ENCODE peak calls at places on chromosomes 2 and 18, in eight cellular contexts. One of them, this sample, is unnamed.

GRCh38 chr2:70440621-70441020 is 113.0 kb downstream of the TGFA start:
- DNase-seq in SK-MEL-5: peak; percentile 69
- DNase-seq in stimulated activated CD4-positive, alpha-beta T cell treated with anti-CD3 and anti-CD28 coated beads, Interleukin-1b, Interleukin-23, amount 100 ng/mL, for 1 hour: no peak
- DNase-seq in A549: no peak
- DNase-seq in spleen: no peak
- DNase-seq in left ventricle myocardium superior: no peak
- DNase-seq in stimulated activated naive CD4-positive, alpha-beta T cell: no peak
- DNase-seq in NCI-H1092: no peak
- DNase-seq in this sample: no peak

GRCh38 chr2:44233450-44234128 is 41.7 kb upstream of the SLC3A1 start:
- DNase-seq in SK-MEL-5: peak; percentile 41
- DNase-seq in stimulated activated CD4-positive, alpha-beta T cell treated with anti-CD3 and anti-CD28 coated beads, Interleukin-1b, Interleukin-23, amount 100 ng/mL, for 1 hour: no peak
- DNase-seq in A549: peak; percentile 81
- DNase-seq in spleen: no peak
- DNase-seq in left ventricle myocardium superior: no peak
- DNase-seq in stimulated activated naive CD4-positive, alpha-beta T cell: no peak
- DNase-seq in NCI-H1092: no peak
- DNase-seq in this sample: no peak

GRCh38 chr2:231128541-231128940 is 3.7 kb upstream of the HTR2B start:
- DNase-seq in SK-MEL-5: no peak
- DNase-seq in stimulated activated CD4-positive, alpha-beta T cell treated with anti-CD3 and anti-CD28 coated beads, Interleukin-1b, Interleukin-23, amount 100 ng/mL, for 1 hour: no peak
- DNase-seq in A549: no peak
- DNase-seq in spleen: no peak
- DNase-seq in left ventricle myocardium superior: no peak
- DNase-seq in stimulated activated naive CD4-positive, alpha-beta T cell: no peak
- DNase-seq in NCI-H1092: no peak
- DNase-seq in this sample: no peak

GRCh38 chr2:37084797-37085196 is 479 bp downstream of the GPATCH11 start:
- DNase-seq in SK-MEL-5: no peak
- DNase-seq in stimulated activated CD4-positive, alpha-beta T cell treated with anti-CD3 and anti-CD28 coated beads, Interleukin-1b, Interleukin-23, amount 100 ng/mL, for 1 hour: no peak
- DNase-seq in A549: no peak
- DNase-seq in spleen: no peak
- DNase-seq in left ventricle myocardium superior: no peak
- DNase-seq in stimulated activated naive CD4-positive, alpha-beta T cell: no peak
- DNase-seq in NCI-H1092: no peak
- DNase-seq in this sample: no peak

GRCh38 chr2:149562304-149562703 is 25.3 kb downstream of the MMADHC start:
- DNase-seq in SK-MEL-5: peak; percentile 16
- DNase-seq in stimulated activated CD4-positive, alpha-beta T cell treated with anti-CD3 and anti-CD28 coated beads, Interleukin-1b, Interleukin-23, amount 100 ng/mL, for 1 hour: no peak
- DNase-seq in A549: no peak
- DNase-seq in spleen: no peak
- DNase-seq in left ventricle myocardium superior: no peak
- DNase-seq in stimulated activated naive CD4-positive, alpha-beta T cell: no peak
- DNase-seq in NCI-H1092: no peak
- DNase-seq in this sample: no peak

GRCh38 chr18:51266736-51267135 is 69.3 kb upstream of the MEX3C start:
- DNase-seq in SK-MEL-5: no peak
- DNase-seq in stimulated activated CD4-positive, alpha-beta T cell treated with anti-CD3 and anti-CD28 coated beads, Interleukin-1b, Interleukin-23, amount 100 ng/mL, for 1 hour: no peak
- DNase-seq in A549: no peak
- DNase-seq in spleen: no peak
- DNase-seq in left ventricle myocardium superior: no peak
- DNase-seq in stimulated activated naive CD4-positive, alpha-beta T cell: no peak
- DNase-seq in NCI-H1092: no peak
- DNase-seq in this sample: no peak

GRCh38 chr2:206696910-206697309 is 21.3 kb downstream of the DYTN start:
- DNase-seq in SK-MEL-5: no peak
- DNase-seq in stimulated activated CD4-positive, alpha-beta T cell treated with anti-CD3 and anti-CD28 coated beads, Interleukin-1b, Interleukin-23, amount 100 ng/mL, for 1 hour: no peak
- DNase-seq in A549: no peak
- DNase-seq in spleen: no peak
- DNase-seq in left ventricle myocardium superior: no peak
- DNase-seq in stimulated activated naive CD4-positive, alpha-beta T cell: no peak
- DNase-seq in NCI-H1092: no peak
- DNase-seq in this sample: no peak

GRCh38 chr18:36314098-36314497 is 16.6 kb downstream of the FHOD3 start:
- DNase-seq in SK-MEL-5: no peak
- DNase-seq in stimulated activated CD4-positive, alpha-beta T cell treated with anti-CD3 and anti-CD28 coated beads, Interleukin-1b, Interleukin-23, amount 100 ng/mL, for 1 hour: no peak
- DNase-seq in A549: no peak
- DNase-seq in spleen: no peak
- DNase-seq in left ventricle myocardium superior: no peak
- DNase-seq in stimulated activated naive CD4-positive, alpha-beta T cell: no peak
- DNase-seq in NCI-H1092: no peak
- DNase-seq in this sample: no peak

GRCh38 chr2:171630812-171631626 is 56.2 kb upstream of the DYNC1I2 start:
- DNase-seq in SK-MEL-5: no peak
- DNase-seq in stimulated activated CD4-positive, alpha-beta T cell treated with anti-CD3 and anti-CD28 coated beads, Interleukin-1b, Interleukin-23, amount 100 ng/mL, for 1 hour: no peak
- DNase-seq in A549: no peak
- DNase-seq in spleen: no peak
- DNase-seq in left ventricle myocardium superior: no peak
- DNase-seq in stimulated activated naive CD4-positive, alpha-beta T cell: no peak
- DNase-seq in NCI-H1092: no peak
- DNase-seq in this sample: no peak

This sample was measured in effector CD8-positive, alpha-beta T cell.